ENCODE peak calls at places on chromosomes 4 and X, in eight cellular contexts. I is Daoy; X is GM23338; W is MV-4-11; M is stimulated activated CD4-positive, alpha-beta T cell treated with anti-CD3 and anti-CD28 coated beads, Interleukin-4, amount 100 ng/mL, for 24 hours; K is mucosa of descending colon; C is iPS DF 19.7; T is stimulated activated CD8-positive, alpha-beta memory T cell treated with anti-CD3 and anti-CD28 coated beads, Interleukin-15, amount 100 ng/mL, for 1 hour. O is an unnamed sample.

GRCh38 chr4:99293357-99293756 is 2.6 kb upstream of the ADH1A start:
- DNase-seq in C (no peak), T (no peak), M (no peak), K (no peak), W (no peak), X (no peak), I (no peak), O (no peak)

GRCh38 chrX:153909024-153909979 is 4.8 kb downstream of the AVPR2 start:
- DNase-seq in I (peak; percentile 24), X (peak; percentile 49), M (no peak), C (no peak), K (no peak), W (no peak), T (no peak), O (no peak)

GRCh38 chrX:129958814-129959492 is 23.5 kb upstream of the BCORL1 start:
- DNase-seq in K (no peak), T (no peak), W (no peak), X (no peak), M (no peak), C (no peak), I (no peak), O (no peak)

GRCh38 chr4:183261953-183262775 is 57.9 kb downstream of the CLDN22 start:
- DNase-seq in T (peak; percentile 51), K (peak; percentile 80), X (peak; percentile 91), I (peak; percentile 59), C (no peak), M (peak; percentile 82), W (peak; percentile 66), O (peak; percentile 84)

GRCh38 chr4:145936142-145937020 is 2.2 kb downstream of the ZNF827 start:
- DNase-seq in T (peak; percentile 34), X (peak; percentile 83), W (no peak), C (peak; percentile 38), I (peak; percentile 66), K (peak; percentile 79), M (peak; percentile 67), O (peak; percentile 87)

GRCh38 chrX:65581661-65582339 is 47.2 kb upstream of the LAS1L start:
- DNase-seq in K (peak; percentile 37), I (peak; percentile 54), W (peak; percentile 50), C (no peak), X (peak; percentile 82), M (peak; percentile 63), T (peak; percentile 28), O (no peak)

GRCh38 chr4:158836828-158837449 is 68.1 kb downstream of the FNIP2 start:
- DNase-seq in T (no peak), I (no peak), C (no peak), X (no peak), K (no peak), M (no peak), W (no peak), O (no peak)

GRCh38 chr4:2867758-2868491 is 24.3 kb downstream of the ADD1 start:
- DNase-seq in M (no peak), I (no peak), T (no peak), K (no peak), C (no peak), X (peak; percentile 67), W (no peak), O (no peak)

GRCh38 chr4:157550028-157550427 is 329.5 kb downstream of the GRIA2 start:
- DNase-seq in X (no peak), C (no peak), I (no peak), W (peak; percentile 74), K (no peak), T (no peak), M (no peak), O (no peak)

GRCh38 chr4:110087116-110087708 is 111.2 kb downstream of the ELOVL6 start:
- DNase-seq in T (no peak), I (peak; percentile 37), C (no peak), M (peak; percentile 26), K (no peak), W (no peak), X (no peak), O (no peak)

GRCh38 chr4:123415977-123416376 is 19.4 kb downstream of the SPRY1 start:
- DNase-seq in K (no peak), M (peak; percentile 39), T (no peak), C (no peak), I (no peak), X (no peak), W (peak; percentile 89), O (no peak)

GRCh38 chrX:41692162-41692749 is 3.5 kb downstream of the GPR34 start:
- DNase-seq in M (no peak), T (no peak), C (no peak), K (no peak), W (peak; percentile 6), I (no peak), X (no peak), O (no peak)

GRCh38 chr4:176034498-176034897 is 31.1 kb upstream of the WDR17 start:
- DNase-seq in W (no peak), T (no peak), K (no peak), X (peak; percentile 66), I (peak; percentile 24), C (no peak), M (peak; percentile 29), O (no peak)

GRCh38 chr4:159434496-159435241 is 331.8 kb downstream of the RAPGEF2 start:
- DNase-seq in X (no peak), I (no peak), C (no peak), K (no peak), W (no peak), T (no peak), M (no peak), O (no peak)

GRCh38 chr4:37665347-37666009 is 20.7 kb downstream of the RELL1 start:
- DNase-seq in M (no peak), K (no peak), T (no peak), C (no peak), W (no peak), I (no peak), X (no peak), O (no peak)

GRCh38 chrX:74656079-74656745 is 41.8 kb upstream of the RLIM start:
- DNase-seq in W (no peak), K (no peak), T (no peak), M (no peak), C (no peak), X (peak; percentile 4), I (peak; percentile 3), O (no peak)

GRCh38 chrX:30570505-30570904 is 7.1 kb downstream of the TASL start:
- DNase-seq in K (no peak), T (no peak), M (no peak), X (peak; percentile 7), W (no peak), C (no peak), I (no peak), O (no peak)

GRCh38 chr4:107721436-107722090 is 1.5 kb upstream of the PAPSS1 start:
- DNase-seq in M (peak; percentile 49), C (no peak), X (peak; percentile 57), W (no peak), I (no peak), K (peak; percentile 57), T (peak; percentile 32), O (peak; percentile 67)

GRCh38 chr4:112523764-112524505 is 8.0 kb upstream of the NEUROG2 start:
- DNase-seq in W (no peak), I (peak; percentile 53), M (peak; percentile 73), K (peak; percentile 80), C (no peak), T (peak; percentile 43), X (peak; percentile 96), O (peak; percentile 84)

GRCh38 chr4:95549246-95550138 is 719 bp upstream of the UNC5C start:
- DNase-seq in X (peak; percentile 60), C (no peak), K (peak; percentile 58), M (no peak), W (peak; percentile 60), I (peak; percentile 15), T (no peak), O (peak; percentile 75)

GRCh38 chrX:57952320-57952678 is 42.0 kb upstream of the ZXDA start:
- DNase-seq in M (no peak), X (no peak), K (peak; percentile 13), I (no peak), T (no peak), C (no peak), W (no peak), O (no peak)

GRCh38 chr4:151099976-151100417 is 569 bp downstream of the RPS3A start:
- DNase-seq in X (no peak), C (no peak), T (no peak), W (no peak), K (no peak), I (no peak), M (no peak), O (no peak)

GRCh38 chrX:74325130-74326059 is 21.4 kb downstream of the ZCCHC13 start:
- DNase-seq in X (peak; percentile 89), I (no peak), C (peak; percentile 92), W (no peak), T (no peak), K (no peak), M (no peak), O (no peak)

GRCh38 chrX:43333543-43333942 is 322.6 kb upstream of the MAOA start:
- DNase-seq in X (peak; percentile 30), K (no peak), T (no peak), C (no peak), W (no peak), I (no peak), M (no peak), O (no peak)

GRCh38 chrX:147950352-147950751 is 30.8 kb upstream of the FMR1NB start:
- DNase-seq in W (no peak), M (no peak), T (no peak), X (no peak), K (no peak), C (no peak), I (no peak), O (no peak)

GRCh38 chr4:101018836-101019235 is 328.5 kb downstream of the PPP3CA start:
- DNase-seq in W (peak; percentile 98), X (no peak), T (no peak), C (no peak), K (no peak), I (no peak), M (no peak), O (no peak)

GRCh38 chr4:131764730-131765129 is 1384.4 kb upstream of the PCDH10 start:
- DNase-seq in I (no peak), M (no peak), W (no peak), K (no peak), T (no peak), X (no peak), C (no peak), O (no peak)

O was measured in upper lobe of right lung.